ENCODE peak calls at places on chromosomes 16 and 17, in seven cellular contexts. Q is NB4; O is psoas muscle; K is HFFc6; V is CD8-positive, alpha-beta T cell; G is neural progenitor cell; Y is astrocyte of the cerebellum. T is an unnamed sample.

GRCh38 chr16:181668-182021 is 1.4 kb downstream of the HBQ1 start:
- DNase-seq in O (no peak), K (no peak), Y (no peak), V (no peak), G (no peak), Q (no peak), T (no peak)

GRCh38 chr16:70774261-70774660 is 26.7 kb downstream of the VAC14 start:
- DNase-seq in O (no peak), V (no peak), Q (no peak), K (no peak), G (no peak), Y (no peak), T (no peak)

GRCh38 chr17:27477050-27477647 is 20.9 kb downstream of the KSR1 start:
- DNase-seq in V (no peak), K (no peak), Q (no peak), Y (no peak), G (no peak), O (no peak), T (no peak)

GRCh38 chr16:22946433-22946832 is 132.5 kb downstream of the HS3ST2 start:
- DNase-seq in G (no peak), K (no peak), V (no peak), Y (no peak), O (no peak), Q (no peak), T (no peak)

GRCh38 chr17:6574689-6575595 is 18.6 kb upstream of the PITPNM3 start:
- DNase-seq in Q (peak; percentile 80), G (peak; percentile 25), V (peak; percentile 55), O (no peak), Y (no peak), K (peak; percentile 71), T (no peak)

GRCh38 chr17:7224110-7224509 is 4.4 kb downstream of the ACADVL start:
- DNase-seq in G (no peak), Y (no peak), K (no peak), O (no peak), V (no peak), Q (no peak), T (no peak)

GRCh38 chr16:53785044-53785443 is 81.1 kb downstream of the FTO start:
- DNase-seq in V (no peak), Y (peak; percentile 49), K (no peak), O (no peak), Q (no peak), G (no peak), T (no peak)

GRCh38 chr17:72390675-72391501 is 270.1 kb downstream of the SOX9 start:
- DNase-seq in K (peak; percentile 81), V (no peak), Y (no peak), G (no peak), Q (no peak), O (no peak), T (no peak)

GRCh38 chr16:51971184-51971583 is 575.8 kb downstream of the TOX3 start:
- DNase-seq in G (peak; percentile 55), O (no peak), Y (no peak), Q (peak; percentile 26), V (no peak), K (peak; percentile 34), T (no peak)
- TF ChIP-seq CTCF in G (peak; percentile 70), O (no peak), Y (peak; percentile 33), Q (peak; percentile 54), V (no peak), K (peak; percentile 75), T (no peak)

DNA sequence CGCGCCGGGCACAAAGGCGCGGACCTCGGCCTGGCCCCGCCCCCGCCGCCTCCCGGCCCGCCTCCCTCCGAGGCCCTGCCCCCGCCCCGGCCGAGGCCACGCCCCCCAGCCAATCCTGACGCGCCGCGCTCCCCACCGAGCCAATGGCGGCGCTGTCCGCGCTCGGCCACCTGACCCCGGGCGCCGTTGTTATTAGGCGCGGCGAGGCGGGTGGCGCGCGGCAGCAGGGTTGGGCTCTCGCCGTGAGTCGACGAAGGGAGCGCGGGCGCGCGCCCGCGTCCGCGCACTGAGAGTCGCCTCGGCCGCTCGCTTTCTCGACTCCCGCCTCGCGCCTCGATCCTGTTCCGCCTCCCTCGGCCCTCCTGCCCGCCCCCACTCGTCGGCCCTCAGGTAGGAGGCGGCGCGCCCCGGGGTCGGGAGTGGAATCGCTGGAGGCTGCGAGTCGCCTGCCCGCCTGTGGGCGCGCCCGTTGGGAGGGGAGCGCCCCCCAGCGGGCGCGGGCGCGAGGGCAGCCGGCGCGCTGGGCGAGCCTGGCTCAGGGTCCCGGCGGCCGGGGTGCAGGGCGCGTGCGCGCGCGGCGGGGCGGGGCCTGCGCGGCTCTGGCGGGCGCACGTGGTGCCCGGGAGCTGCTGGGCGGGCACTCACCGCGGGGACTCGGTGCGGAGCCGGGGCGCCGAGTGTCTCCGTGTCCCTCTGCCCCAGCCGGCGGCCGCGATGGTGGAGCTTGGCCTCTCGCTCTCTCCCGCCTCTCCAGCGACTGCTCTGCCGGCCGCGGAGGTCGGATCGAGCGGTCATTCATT is 405 bp upstream of the CBLN1 start:
- DNase-seq in G (peak; percentile 99), Y (no peak), Q (no peak), K (no peak), V (no peak), O (peak; percentile 89), T (no peak)
- TF ChIP-seq CTCF in G (peak; percentile 67), Y (no peak), Q (no peak), K (no peak), V (no peak), O (peak; percentile 20), T (no peak)

GRCh38 chr17:79836952-79837887 is 2.0 kb downstream of the CBX4 start:
- DNase-seq in Y (no peak), V (peak; percentile 62), O (peak; percentile 86), G (peak; percentile 63), K (no peak), Q (peak; percentile 93), T (peak; percentile 72)
- TF ChIP-seq CTCF in Y (no peak), V (no peak), O (peak; percentile 9), G (no peak), K (no peak), Q (no peak), T (no peak)

GRCh38 chr16:87297918-87298631 is 19.1 kb downstream of the C16orf95 start:
- DNase-seq in K (no peak), G (peak; percentile 85), V (no peak), Q (peak; percentile 53), O (no peak), Y (no peak), T (no peak)
- TF ChIP-seq CTCF in K (peak; percentile 77), G (peak; percentile 75), V (peak; percentile 38), Q (peak; percentile 70), O (peak; percentile 50), Y (peak; percentile 74), T (peak; percentile 67)